ENCODE peak calls at places on chromosomes 3 and 15, in eight cellular contexts. One of them, this sample, is unnamed.

GRCh38 chr3:3151513-3151912 is 24.8 kb downstream of the TRNT1 start:
- DNase-seq in NCI-H1105 treated with DMSO at 0.1 percent for 48 hours: no peak
- DNase-seq in GM13977: no peak
- DNase-seq in frontal cortex: no peak
- DNase-seq in EH: no peak
- DNase-seq in cardiac muscle cell: no peak
- DNase-seq in cerebellum: no peak
- DNase-seq in C1 segment of cervical spinal cord: no peak
- DNase-seq in this sample: no peak

GRCh38 chr3:50623840-50624474 is 7.0 kb downstream of the MAPKAPK3 start:
- DNase-seq in GM13977: no peak
- DNase-seq in cerebellum: no peak
- DNase-seq in C1 segment of cervical spinal cord: no peak
- DNase-seq in cardiac muscle cell: no peak
- DNase-seq in NCI-H1105 treated with DMSO at 0.1 percent for 48 hours: no peak
- DNase-seq in EH: no peak
- DNase-seq in frontal cortex: no peak
- DNase-seq in this sample: peak

GRCh38 chr15:101497484-101498034 is 8.1 kb upstream of the PCSK6 start:
- DNase-seq in frontal cortex: no peak
- DNase-seq in cerebellum: no peak
- DNase-seq in EH: no peak
- DNase-seq in GM13977: peak
- DNase-seq in C1 segment of cervical spinal cord: no peak
- DNase-seq in NCI-H1105 treated with DMSO at 0.1 percent for 48 hours: no peak
- DNase-seq in cardiac muscle cell: no peak
- DNase-seq in this sample: no peak

GRCh38 chr3:184241447-184242296 is 7.1 kb downstream of the ALG3 start:
- DNase-seq in GM13977: peak
- DNase-seq in frontal cortex: no peak
- DNase-seq in cardiac muscle cell: peak
- DNase-seq in cerebellum: no peak
- DNase-seq in EH: peak
- DNase-seq in C1 segment of cervical spinal cord: no peak
- DNase-seq in NCI-H1105 treated with DMSO at 0.1 percent for 48 hours: peak
- DNase-seq in this sample: peak

GRCh38 chr15:96428742-96429141 is 98.2 kb downstream of the NR2F2 start:
- DNase-seq in NCI-H1105 treated with DMSO at 0.1 percent for 48 hours: no peak
- DNase-seq in cardiac muscle cell: peak
- DNase-seq in cerebellum: no peak
- DNase-seq in GM13977: no peak
- DNase-seq in EH: peak
- DNase-seq in frontal cortex: no peak
- DNase-seq in C1 segment of cervical spinal cord: no peak
- DNase-seq in this sample: no peak

GRCh38 chr15:44836094-44836493 is 99.8 kb downstream of the TRIM69 start:
- DNase-seq in EH: no peak
- DNase-seq in cerebellum: no peak
- DNase-seq in frontal cortex: no peak
- DNase-seq in cardiac muscle cell: peak
- DNase-seq in NCI-H1105 treated with DMSO at 0.1 percent for 48 hours: no peak
- DNase-seq in C1 segment of cervical spinal cord: no peak
- DNase-seq in GM13977: no peak
- DNase-seq in this sample: no peak

GRCh38 chr3:141828487-141829284 is 47.8 kb upstream of the ATP1B3 start:
- DNase-seq in GM13977: no peak
- DNase-seq in NCI-H1105 treated with DMSO at 0.1 percent for 48 hours: peak
- DNase-seq in frontal cortex: no peak
- DNase-seq in C1 segment of cervical spinal cord: no peak
- DNase-seq in cardiac muscle cell: peak
- DNase-seq in EH: peak
- DNase-seq in cerebellum: no peak
- DNase-seq in this sample: no peak

GRCh38 chr3:167814441-167814951 is 79.0 kb downstream of the SERPINI1 start:
- DNase-seq in GM13977: no peak
- DNase-seq in frontal cortex: peak
- DNase-seq in C1 segment of cervical spinal cord: peak
- DNase-seq in cardiac muscle cell: peak
- DNase-seq in NCI-H1105 treated with DMSO at 0.1 percent for 48 hours: peak
- DNase-seq in cerebellum: peak
- DNase-seq in EH: peak
- DNase-seq in this sample: no peak

GRCh38 chr3:36741285-36741684 is 23.1 kb downstream of the DCLK3 start:
- DNase-seq in GM13977: no peak
- DNase-seq in cardiac muscle cell: peak
- DNase-seq in C1 segment of cervical spinal cord: no peak
- DNase-seq in cerebellum: no peak
- DNase-seq in frontal cortex: no peak
- DNase-seq in EH: peak
- DNase-seq in NCI-H1105 treated with DMSO at 0.1 percent for 48 hours: no peak
- DNase-seq in this sample: no peak

GRCh38 chr15:51647128-51647562 is 24.6 kb upstream of the DMXL2 start:
- DNase-seq in C1 segment of cervical spinal cord: no peak
- DNase-seq in EH: peak
- DNase-seq in frontal cortex: no peak
- DNase-seq in cardiac muscle cell: peak
- DNase-seq in GM13977: no peak
- DNase-seq in cerebellum: peak
- DNase-seq in NCI-H1105 treated with DMSO at 0.1 percent for 48 hours: peak
- DNase-seq in this sample: no peak

GRCh38 chr15:77511869-77512268 is 91.2 kb downstream of the HMG20A start:
- DNase-seq in EH: no peak
- DNase-seq in cerebellum: no peak
- DNase-seq in cardiac muscle cell: no peak
- DNase-seq in C1 segment of cervical spinal cord: no peak
- DNase-seq in NCI-H1105 treated with DMSO at 0.1 percent for 48 hours: no peak
- DNase-seq in GM13977: no peak
- DNase-seq in frontal cortex: no peak
- DNase-seq in this sample: no peak

GRCh38 chr15:90889313-90889730 is 5.0 kb downstream of the FES start:
- DNase-seq in cardiac muscle cell: no peak
- DNase-seq in C1 segment of cervical spinal cord: no peak
- DNase-seq in frontal cortex: no peak
- DNase-seq in EH: no peak
- DNase-seq in NCI-H1105 treated with DMSO at 0.1 percent for 48 hours: no peak
- DNase-seq in GM13977: no peak
- DNase-seq in cerebellum: no peak
- DNase-seq in this sample: peak

GRCh38 chr3:132626955-132627354 is 29.9 kb downstream of the ACKR4 start:
- DNase-seq in NCI-H1105 treated with DMSO at 0.1 percent for 48 hours: no peak
- DNase-seq in EH: no peak
- DNase-seq in GM13977: no peak
- DNase-seq in cardiac muscle cell: no peak
- DNase-seq in C1 segment of cervical spinal cord: no peak
- DNase-seq in cerebellum: no peak
- DNase-seq in frontal cortex: no peak
- DNase-seq in this sample: no peak

GRCh38 chr3:49349617-49350114 is 8.5 kb downstream of the GPX1 start:
- DNase-seq in cerebellum: no peak
- DNase-seq in EH: no peak
- DNase-seq in GM13977: no peak
- DNase-seq in cardiac muscle cell: no peak
- DNase-seq in C1 segment of cervical spinal cord: no peak
- DNase-seq in frontal cortex: no peak
- DNase-seq in NCI-H1105 treated with DMSO at 0.1 percent for 48 hours: no peak
- DNase-seq in this sample: no peak

GRCh38 chr15:98754283-98755022 is 106.1 kb downstream of the IGF1R start:
- DNase-seq in GM13977: no peak
- DNase-seq in frontal cortex: no peak
- DNase-seq in cerebellum: no peak
- DNase-seq in cardiac muscle cell: peak
- DNase-seq in C1 segment of cervical spinal cord: no peak
- DNase-seq in EH: peak
- DNase-seq in NCI-H1105 treated with DMSO at 0.1 percent for 48 hours: no peak
- DNase-seq in this sample: no peak

GRCh38 chr3:182755308-182756106 is 37.8 kb upstream of the ATP11B start:
- DNase-seq in EH: peak
- DNase-seq in cerebellum: no peak
- DNase-seq in GM13977: no peak
- DNase-seq in cardiac muscle cell: peak
- DNase-seq in NCI-H1105 treated with DMSO at 0.1 percent for 48 hours: no peak
- DNase-seq in C1 segment of cervical spinal cord: no peak
- DNase-seq in frontal cortex: no peak
- DNase-seq in this sample: no peak

GRCh38 chr15:93997071-93997658 is 234.2 kb upstream of the MCTP2 start:
- DNase-seq in cardiac muscle cell: peak
- DNase-seq in frontal cortex: no peak
- DNase-seq in NCI-H1105 treated with DMSO at 0.1 percent for 48 hours: peak
- DNase-seq in cerebellum: no peak
- DNase-seq in C1 segment of cervical spinal cord: no peak
- DNase-seq in GM13977: peak
- DNase-seq in EH: peak
- DNase-seq in this sample: no peak

GRCh38 chr15:61275901-61276300 is 46.8 kb upstream of the RORA start:
- DNase-seq in C1 segment of cervical spinal cord: no peak
- DNase-seq in NCI-H1105 treated with DMSO at 0.1 percent for 48 hours: peak
- DNase-seq in EH: no peak
- DNase-seq in GM13977: no peak
- DNase-seq in frontal cortex: no peak
- DNase-seq in cerebellum: peak
- DNase-seq in cardiac muscle cell: no peak
- DNase-seq in this sample: no peak

GRCh38 chr3:44568561-44568960 is 13.6 kb downstream of the ZKSCAN7 start:
- DNase-seq in frontal cortex: no peak
- DNase-seq in EH: peak
- DNase-seq in GM13977: no peak
- DNase-seq in C1 segment of cervical spinal cord: no peak
- DNase-seq in cardiac muscle cell: no peak
- DNase-seq in NCI-H1105 treated with DMSO at 0.1 percent for 48 hours: no peak
- DNase-seq in cerebellum: no peak
- DNase-seq in this sample: no peak

GRCh38 chr15:60706145-60706544 is 227.2 kb upstream of the ICE2 start:
- DNase-seq in C1 segment of cervical spinal cord: no peak
- DNase-seq in cardiac muscle cell: no peak
- DNase-seq in frontal cortex: no peak
- DNase-seq in NCI-H1105 treated with DMSO at 0.1 percent for 48 hours: no peak
- DNase-seq in GM13977: no peak
- DNase-seq in EH: no peak
- DNase-seq in cerebellum: no peak
- DNase-seq in this sample: no peak

GRCh38 chr3:14451844-14452533 is 49.6 kb downstream of the SLC6A6 start:
- DNase-seq in cardiac muscle cell: peak
- DNase-seq in cerebellum: no peak
- DNase-seq in EH: peak
- DNase-seq in GM13977: no peak
- DNase-seq in C1 segment of cervical spinal cord: no peak
- DNase-seq in frontal cortex: no peak
- DNase-seq in NCI-H1105 treated with DMSO at 0.1 percent for 48 hours: no peak
- DNase-seq in this sample: no peak

GRCh38 chr3:173977747-173978146 is 580.2 kb downstream of the NLGN1 start:
- DNase-seq in EH: peak
- DNase-seq in frontal cortex: no peak
- DNase-seq in C1 segment of cervical spinal cord: no peak
- DNase-seq in GM13977: no peak
- DNase-seq in cardiac muscle cell: no peak
- DNase-seq in NCI-H1105 treated with DMSO at 0.1 percent for 48 hours: no peak
- DNase-seq in cerebellum: no peak
- DNase-seq in this sample: no peak

GRCh38 chr15:60546764-60547163 is 67.8 kb upstream of the ICE2 start:
- DNase-seq in GM13977: no peak
- DNase-seq in cardiac muscle cell: no peak
- DNase-seq in NCI-H1105 treated with DMSO at 0.1 percent for 48 hours: no peak
- DNase-seq in frontal cortex: no peak
- DNase-seq in EH: no peak
- DNase-seq in C1 segment of cervical spinal cord: no peak
- DNase-seq in cerebellum: no peak
- DNase-seq in this sample: no peak

GRCh38 chr15:78004919-78005634 is 72.4 kb downstream of the TBC1D2B start:
- DNase-seq in frontal cortex: peak
- DNase-seq in cerebellum: peak
- DNase-seq in GM13977: no peak
- DNase-seq in NCI-H1105 treated with DMSO at 0.1 percent for 48 hours: peak
- DNase-seq in cardiac muscle cell: peak
- DNase-seq in EH: peak
- DNase-seq in C1 segment of cervical spinal cord: peak
- DNase-seq in this sample: no peak

GRCh38 chr3:58173670-58174472 is 36.9 kb downstream of the DNASE1L3 start:
- DNase-seq in NCI-H1105 treated with DMSO at 0.1 percent for 48 hours: peak
- DNase-seq in cardiac muscle cell: peak
- DNase-seq in cerebellum: no peak
- DNase-seq in C1 segment of cervical spinal cord: no peak
- DNase-seq in EH: peak
- DNase-seq in frontal cortex: no peak
- DNase-seq in GM13977: peak
- DNase-seq in this sample: peak

GRCh38 chr3:17643691-17644090 is 98.7 kb downstream of the TBC1D5 start:
- DNase-seq in C1 segment of cervical spinal cord: no peak
- DNase-seq in frontal cortex: no peak
- DNase-seq in cerebellum: no peak
- DNase-seq in cardiac muscle cell: peak
- DNase-seq in NCI-H1105 treated with DMSO at 0.1 percent for 48 hours: no peak
- DNase-seq in GM13977: no peak
- DNase-seq in EH: peak
- DNase-seq in this sample: no peak

GRCh38 chr3:39143051-39143885 is 10.1 kb downstream of the CSRNP1 start:
- DNase-seq in EH: no peak
- DNase-seq in cardiac muscle cell: no peak
- DNase-seq in cerebellum: no peak
- DNase-seq in C1 segment of cervical spinal cord: no peak
- DNase-seq in frontal cortex: no peak
- DNase-seq in NCI-H1105 treated with DMSO at 0.1 percent for 48 hours: no peak
- DNase-seq in GM13977: no peak
- DNase-seq in this sample: no peak

GRCh38 chr15:71780349-71780976 is 29.9 kb upstream of the NR2E3 start:
- DNase-seq in GM13977: peak
- DNase-seq in frontal cortex: peak
- DNase-seq in NCI-H1105 treated with DMSO at 0.1 percent for 48 hours: peak
- DNase-seq in cerebellum: peak
- DNase-seq in EH: peak
- DNase-seq in cardiac muscle cell: peak
- DNase-seq in C1 segment of cervical spinal cord: no peak
- DNase-seq in this sample: peak

GRCh38 chr3:2303567-2303966 is 204.9 kb downstream of the CNTN4 start:
- DNase-seq in cerebellum: no peak
- DNase-seq in C1 segment of cervical spinal cord: no peak
- DNase-seq in GM13977: peak
- DNase-seq in NCI-H1105 treated with DMSO at 0.1 percent for 48 hours: no peak
- DNase-seq in cardiac muscle cell: peak
- DNase-seq in frontal cortex: no peak
- DNase-seq in EH: no peak
- DNase-seq in this sample: peak

GRCh38 chr15:43085921-43086320 is 19.9 kb downstream of the UBR1 start:
- DNase-seq in frontal cortex: no peak
- DNase-seq in GM13977: no peak
- DNase-seq in NCI-H1105 treated with DMSO at 0.1 percent for 48 hours: no peak
- DNase-seq in cerebellum: no peak
- DNase-seq in cardiac muscle cell: peak
- DNase-seq in EH: peak
- DNase-seq in C1 segment of cervical spinal cord: no peak
- DNase-seq in this sample: no peak

GRCh38 chr3:142680710-142681109 is 43.1 kb upstream of the TRPC1 start:
- DNase-seq in GM13977: no peak
- DNase-seq in EH: no peak
- DNase-seq in C1 segment of cervical spinal cord: no peak
- DNase-seq in NCI-H1105 treated with DMSO at 0.1 percent for 48 hours: no peak
- DNase-seq in cerebellum: no peak
- DNase-seq in cardiac muscle cell: no peak
- DNase-seq in frontal cortex: no peak
- DNase-seq in this sample: no peak

GRCh38 chr15:83955806-83956265 is 279.7 kb upstream of the GOLGA6L4 start:
- DNase-seq in C1 segment of cervical spinal cord: no peak
- DNase-seq in cerebellum: no peak
- DNase-seq in GM13977: no peak
- DNase-seq in NCI-H1105 treated with DMSO at 0.1 percent for 48 hours: no peak
- DNase-seq in cardiac muscle cell: no peak
- DNase-seq in frontal cortex: no peak
- DNase-seq in EH: no peak
- DNase-seq in this sample: no peak

GRCh38 chr15:41805711-41806110 is 22.2 kb upstream of the JMJD7 start:
- DNase-seq in GM13977: no peak
- DNase-seq in frontal cortex: no peak
- DNase-seq in EH: no peak
- DNase-seq in NCI-H1105 treated with DMSO at 0.1 percent for 48 hours: no peak
- DNase-seq in cerebellum: no peak
- DNase-seq in C1 segment of cervical spinal cord: no peak
- DNase-seq in cardiac muscle cell: no peak
- DNase-seq in this sample: no peak

GRCh38 chr3:73144276-73144675 is 82.8 kb downstream of the EBLN2 start:
- DNase-seq in frontal cortex: no peak
- DNase-seq in GM13977: no peak
- DNase-seq in cardiac muscle cell: peak
- DNase-seq in cerebellum: no peak
- DNase-seq in C1 segment of cervical spinal cord: no peak
- DNase-seq in EH: no peak
- DNase-seq in NCI-H1105 treated with DMSO at 0.1 percent for 48 hours: no peak
- DNase-seq in this sample: no peak

This sample was measured in DND-41.